ENCODE peak calls at places on chromosomes 2 and 18, in five cellular contexts. P is uterus, S is pulmonary artery endothelial cell, R is iPS-NIHi11, Q is NB4. A is an unnamed sample.

GRCh38 chr18:57426187-57426586 is 9.0 kb upstream of the ONECUT2 start:
- DNase-seq in P (no peak), Q (no peak), R (no peak), S (no peak), A (no peak)

GRCh38 chr2:96681540-96681939 is 39.0 kb downstream of the FER1L5 start:
- DNase-seq in R (no peak), S (no peak), Q (no peak), P (no peak), A (no peak)

GRCh38 chr2:17793803-17794349 is 22.4 kb upstream of the MSGN1 start:
- DNase-seq in S (no peak), P (no peak), R (no peak), Q (no peak), A (no peak)

GRCh38 chr2:219182331-219183150 is 4.5 kb downstream of the RETREG2 start:
- DNase-seq in P (no peak), Q (no peak), S (no peak), R (no peak), A (no peak)

GRCh38 chr2:231190531-231191197 is 7.8 kb upstream of the ARMC9 start:
- DNase-seq in S (no peak), Q (no peak), R (peak), P (peak), A (no peak)

GRCh38 chr2:28343184-28343942 is 49.3 kb upstream of the FOSL2 start:
- DNase-seq in S (no peak), Q (peak), R (no peak), P (no peak), A (no peak)

GRCh38 chr18:79211844-79212243 is 142.7 kb downstream of the ATP9B start:
- DNase-seq in S (no peak), P (no peak), R (no peak), Q (peak), A (no peak)

GRCh38 chr2:68943581-68944568 is 8.8 kb downstream of the GKN2 start:
- DNase-seq in Q (peak), R (peak), P (peak), S (no peak), A (peak)

GRCh38 chr18:27778441-27778840 is 398.5 kb downstream of the CDH2 start:
- DNase-seq in Q (no peak), S (no peak), R (peak), P (no peak), A (no peak)

GRCh38 chr2:43019536-43020183 is 206.7 kb downstream of the ZFP36L2 start:
- DNase-seq in P (peak), R (no peak), Q (no peak), S (no peak), A (no peak)

GRCh38 chr2:149703281-149703680 is 115.7 kb upstream of the MMADHC start:
- DNase-seq in R (no peak), Q (no peak), P (no peak), S (peak), A (no peak)

GRCh38 chr2:1432726-1433125 is 19.5 kb downstream of the TPO start:
- DNase-seq in Q (no peak), R (no peak), S (no peak), P (no peak), A (no peak)

GRCh38 chr2:238061310-238062202 is 755 bp downstream of the SCLY start:
- DNase-seq in S (no peak), P (peak), R (peak), Q (peak), A (no peak)

GRCh38 chr2:151984424-151984823 is 114.4 kb downstream of the CACNB4 start:
- DNase-seq in P (no peak), S (no peak), Q (no peak), R (no peak), A (no peak)

GRCh38 chr2:86747708-86748627 is 27.9 kb downstream of the RMND5A start:
- DNase-seq in R (peak), Q (peak), S (no peak), P (peak), A (no peak)

GRCh38 chr2:146981921-146982320 is 862.9 kb upstream of the ACVR2A start:
- DNase-seq in P (no peak), S (no peak), R (no peak), Q (no peak), A (no peak)

GRCh38 chr2:12005886-12006681 is 259.7 kb downstream of the LPIN1 start:
- DNase-seq in P (no peak), R (peak), S (peak), Q (peak), A (peak)

GRCh38 chr2:15986068-15986560 is 45.8 kb downstream of the MYCN start:
- DNase-seq in Q (no peak), R (no peak), S (no peak), P (no peak), A (no peak)

GRCh38 chr18:47912343-47912742 is 18.1 kb downstream of the SMAD2 start:
- DNase-seq in Q (no peak), S (no peak), R (no peak), P (no peak), A (no peak)

A was measured in naive thymus-derived CD8-positive, alpha-beta T cell.